ENCODE peak calls at places on chromosomes 13 and 19, in ten cellular contexts. S is uterus, X is endothelial cell of umbilical vein, V is spleen, T is IMR-90, I is A549, R is GM12892, B is heart left ventricle, H is upper lobe of left lung, G is adrenal gland. M is an unnamed sample.

GRCh38 chr19:55585658-55586339 is 5.2 kb upstream of the ZNF579 start:
- DNase-seq in S (peak; percentile 72), X (peak; percentile 68), V (peak; percentile 89), T (peak; percentile 63), I (no peak), R (no peak), B (peak; percentile 91), H (peak; percentile 89), G (peak; percentile 87), M (no peak)

GRCh38 chr19:1355258-1355973 is 28.3 kb upstream of the NDUFS7 start:
- DNase-seq in S (peak; percentile 35), X (no peak), V (no peak), T (no peak), I (no peak), R (no peak), B (no peak), H (peak; percentile 30), G (no peak), M (no peak)

GRCh38 chr19:16185925-16186234 is 670 bp downstream of the FAM32A start:
- DNase-seq in S (no peak), X (no peak), V (no peak), T (no peak), I (no peak), R (no peak), B (no peak), H (no peak), G (no peak), M (no peak)

GRCh38 chr19:48646192-48646911 is 365 bp upstream of the CA11 start:
- DNase-seq in S (peak; percentile 93), X (peak; percentile 84), V (peak; percentile 97), T (peak; percentile 72), I (peak; percentile 97), R (peak; percentile 96), B (peak; percentile 91), H (peak; percentile 92), G (peak; percentile 94), M (peak; percentile 80)

GRCh38 chr19:6362351-6362801 is 1.0 kb downstream of the CLPP start:
- DNase-seq in S (no peak), X (no peak), V (no peak), T (no peak), I (no peak), R (no peak), B (no peak), H (no peak), G (peak; percentile 25), M (no peak)

GRCh38 chr13:66689037-66689619 is 541.0 kb downstream of the PCDH9 start:
- DNase-seq in S (no peak), X (peak; percentile 10), V (no peak), T (no peak), I (no peak), R (no peak), B (no peak), H (no peak), G (no peak), M (no peak)

GRCh38 chr13:22372261-22372660 is 701.4 kb downstream of the FGF9 start:
- DNase-seq in S (no peak), X (no peak), V (no peak), T (no peak), I (no peak), R (no peak), B (no peak), H (no peak), G (no peak), M (peak; percentile 0)

GRCh38 chr13:80177327-80177726 is 163.6 kb downstream of the SPRY2 start:
- DNase-seq in S (no peak), X (no peak), V (no peak), T (no peak), I (no peak), R (no peak), B (no peak), H (no peak), G (no peak), M (no peak)

GRCh38 chr19:15284091-15284490 is 48.2 kb downstream of the BRD4 start:
- DNase-seq in S (no peak), X (no peak), V (no peak), T (no peak), I (no peak), R (no peak), B (no peak), H (no peak), G (no peak), M (no peak)

GRCh38 chr13:30978981-30979956 is 46.8 kb downstream of the TEX26 start:
- DNase-seq in S (no peak), X (peak; percentile 5), V (no peak), T (no peak), I (no peak), R (no peak), B (no peak), H (peak; percentile 49), G (peak; percentile 47), M (peak; percentile 52)

GRCh38 chr13:79128158-79128557 is 277.9 kb downstream of the RBM26 start:
- DNase-seq in S (no peak), X (no peak), V (no peak), T (peak; percentile 18), I (no peak), R (no peak), B (no peak), H (peak; percentile 21), G (no peak), M (no peak)

GRCh38 chr13:50645092-50645491 is 198.4 kb downstream of the DLEU7 start:
- DNase-seq in S (no peak), X (no peak), V (no peak), T (no peak), I (no peak), R (no peak), B (no peak), H (no peak), G (no peak), M (no peak)

GRCh38 chr19:53621885-53622710 is 9.7 kb upstream of the DPRX start:
- DNase-seq in S (no peak), X (no peak), V (no peak), T (no peak), I (no peak), R (no peak), B (no peak), H (peak; percentile 22), G (peak; percentile 10), M (no peak)

GRCh38 chr13:64371045-64371444 is 2859.1 kb downstream of the PCDH9 start:
- DNase-seq in S (no peak), X (no peak), V (no peak), T (peak; percentile 41), I (no peak), R (no peak), B (no peak), H (no peak), G (no peak), M (no peak)
- TF ChIP-seq POLR2A in S (no peak), X (no peak), V (no peak), T (no peak), I (no peak), R (no peak), B (no peak), H (no peak), G (no peak), M (no peak)

GRCh38 chr13:109684836-109685602 is 101.4 kb downstream of the IRS2 start:
- DNase-seq in S (no peak), X (no peak), V (no peak), T (no peak), I (no peak), R (no peak), B (peak; percentile 66), H (no peak), G (no peak), M (no peak)
- TF ChIP-seq POLR2A in S (no peak), X (no peak), V (no peak), T (no peak), I (no peak), R (no peak), B (no peak), H (no peak), G (no peak), M (no peak)

GRCh38 chr13:41019578-41020347 is 647 bp upstream of the ELF1 start:
- DNase-seq in S (no peak), X (no peak), V (no peak), T (no peak), I (no peak), R (no peak), B (no peak), H (no peak), G (no peak), M (peak; percentile 44)

GRCh38 chr13:41018583-41018909 is 570 bp downstream of the ELF1 start:
- DNase-seq in S (no peak), X (no peak), V (no peak), T (no peak), I (no peak), R (no peak), B (no peak), H (no peak), G (no peak), M (no peak)

GRCh38 chr13:41017153-41017552 is 2.0 kb downstream of the ELF1 start:
- DNase-seq in S (no peak), X (peak; percentile 13), V (no peak), T (no peak), I (no peak), R (no peak), B (no peak), H (peak; percentile 79), G (peak; percentile 18), M (peak; percentile 45)

GRCh38 chr13:41017744-41018582 is 1.2 kb downstream of the ELF1 start:
- DNase-seq in S (no peak), X (peak; percentile 17), V (no peak), T (peak; percentile 19), I (no peak), R (no peak), B (no peak), H (no peak), G (no peak), M (peak; percentile 72)

GRCh38 chr13:41019027-41019487 is at the start of gene ELF1:
- DNase-seq in S (no peak), X (peak; percentile 72), V (peak; percentile 83), T (peak; percentile 52), I (peak; percentile 50), R (peak; percentile 20), B (no peak), H (peak; percentile 81), G (peak; percentile 25), M (peak; percentile 89)
- TF ChIP-seq POLR2A in S (no peak), X (no peak), V (no peak), T (no peak), I (no peak), R (peak; percentile 77), B (no peak), H (no peak), G (no peak), M (peak; percentile 61)

GRCh38 chr19:40443930-40444180 is 280 bp downstream of the SERTAD3 start:
- DNase-seq in S (no peak), X (no peak), V (no peak), T (no peak), I (peak; percentile 73), R (no peak), B (no peak), H (no peak), G (no peak), M (no peak)

GRCh38 chr19:40444181-40445005 is at the start of gene SERTAD3:
- DNase-seq in S (peak; percentile 98), X (peak; percentile 97), V (peak; percentile 99), T (peak; percentile 91), I (peak; percentile 100), R (peak; percentile 97), B (peak; percentile 97), H (peak; percentile 97), G (peak; percentile 97), M (peak; percentile 99)

GRCh38 chr19:40445006-40445312 is 824 bp upstream of the SERTAD3 start:
- DNase-seq in S (no peak), X (no peak), V (no peak), T (no peak), I (no peak), R (no peak), B (no peak), H (no peak), G (no peak), M (no peak)

GRCh38 chr19:40445637-40445944 is 1.5 kb upstream of the SERTAD3 start:
- DNase-seq in S (no peak), X (no peak), V (peak; percentile 79), T (no peak), I (no peak), R (no peak), B (no peak), H (no peak), G (no peak), M (no peak)

GRCh38 chr19:40445945-40446784 is 2.0 kb upstream of the SERTAD3 start:
- DNase-seq in S (no peak), X (no peak), V (no peak), T (no peak), I (no peak), R (no peak), B (no peak), H (no peak), G (no peak), M (peak; percentile 49)
- TF ChIP-seq POLR2A in S (no peak), X (no peak), V (no peak), T (no peak), I (no peak), R (no peak), B (no peak), H (no peak), G (no peak), M (peak; percentile 65)